ENCODE peak calls at places on chromosomes 16 and 17, in six cellular contexts. K, J, P, M, X and C are unnamed samples.

GRCh38 chr17:74566132-74566753 is 1.1 kb downstream of the CD300H start:
- DNase-seq in K (peak), J (peak), P (no peak), M (peak), X (peak), C (peak)

GRCh38 chr16:12735805-12736204 is 67.9 kb downstream of the CPPED1 start:
- DNase-seq in K (no peak), J (no peak), P (no peak), M (no peak), X (no peak), C (no peak)

GRCh38 chr16:56753410-56753809 is 23.5 kb downstream of the NUP93 start:
- DNase-seq in K (no peak), J (no peak), P (no peak), M (no peak), X (no peak), C (no peak)

GRCh38 chr17:39673335-39674081 is 5.3 kb downstream of the PNMT start:
- DNase-seq in K (no peak), J (no peak), P (no peak), M (peak), X (peak), C (no peak)

GRCh38 chr16:89701425-89702406 is at the start of gene SPATA2L:
- DNase-seq in K (peak), J (peak), P (peak), M (peak), X (peak), C (peak)

GRCh38 chr17:72249441-72249840 is 128.6 kb downstream of the SOX9 start:
- DNase-seq in K (no peak), J (no peak), P (no peak), M (peak), X (no peak), C (no peak)

GRCh38 chr16:70800306-70800705 is 652 bp downstream of the VAC14 start:
- DNase-seq in K (no peak), J (no peak), P (no peak), M (no peak), X (no peak), C (no peak)

GRCh38 chr16:52498640-52499039 is 48.3 kb downstream of the TOX3 start:
- DNase-seq in K (peak), J (no peak), P (no peak), M (peak), X (no peak), C (no peak)

GRCh38 chr16:4859900-4860255 is 12.6 kb downstream of the UBN1 start:
- DNase-seq in K (no peak), J (no peak), P (no peak), M (no peak), X (no peak), C (no peak)

GRCh38 chr17:5676012-5676411 is 91.7 kb upstream of the NLRP1 start:
- DNase-seq in K (no peak), J (no peak), P (no peak), M (no peak), X (no peak), C (no peak)

GRCh38 chr16:57447142-57447962 is at the start of the genes CIAPIN1 and COQ9:
- DNase-seq in K (peak), J (peak), P (peak), M (peak), X (peak), C (peak)

GRCh38 chr16:85393674-85394510 is 219.2 kb upstream of the GSE1 start:
- DNase-seq in K (peak), J (peak), P (peak), M (peak), X (peak), C (peak)

GRCh38 chr16:11253009-11253994 is 2.7 kb downstream of the SOCS1 start:
- DNase-seq in K (no peak), J (no peak), P (no peak), M (no peak), X (no peak), C (no peak)

GRCh38 chr17:17740627-17741237 is 59.5 kb downstream of the RAI1 start:
- DNase-seq in K (no peak), J (peak), P (no peak), M (no peak), X (no peak), C (no peak)

GRCh38 chr16:35399133-35399532 is 1939.7 kb downstream of the TP53TG3F start:
- DNase-seq in K (no peak), J (no peak), P (no peak), M (no peak), X (no peak), C (no peak)

GRCh38 chr17:61261001-61261587 is 138.5 kb upstream of the TBX2 start:
- DNase-seq in K (no peak), J (no peak), P (no peak), M (no peak), X (no peak), C (no peak)

GRCh38 chr17:3385869-3386816 is at the start of gene OR3A2:
- DNase-seq in K (peak), J (peak), P (no peak), M (no peak), X (no peak), C (no peak)

GRCh38 chr16:12239953-12240485 is 263.5 kb downstream of the SNX29 start:
- DNase-seq in K (no peak), J (no peak), P (no peak), M (no peak), X (no peak), C (no peak)

GRCh38 chr17:66557886-66558285 is 255.5 kb downstream of the PRKCA start:
- DNase-seq in K (no peak), J (no peak), P (no peak), M (no peak), X (no peak), C (no peak)